ENCODE peak calls at places on chromosomes 3 and 15, in six cellular contexts. O is GM23338; W is SK-N-SH; L is A549; P is naive thymus-derived CD4-positive, alpha-beta T cell; H is ovary. C is an unnamed sample.

GRCh38 chr15:83653288-83653638 is 660 bp upstream of the ADAMTSL3 start:
- DNase-seq in O (no peak), W (no peak), L (no peak), P (no peak), H (no peak), C (no peak)

GRCh38 chr15:28913171-28913765 is 27.5 kb downstream of the APBA2 start:
- DNase-seq in O (peak; percentile 51), W (peak; percentile 58), L (peak; percentile 24), P (no peak), H (no peak), C (no peak)

GRCh38 chr3:154904328-154904727 is 175.8 kb upstream of the MME start:
- DNase-seq in O (peak; percentile 78), W (peak; percentile 26), L (no peak), P (no peak), H (no peak), C (no peak)

GRCh38 chr3:17954801-17955200 is 212.4 kb upstream of the TBC1D5 start:
- DNase-seq in O (peak; percentile 18), W (no peak), L (no peak), P (no peak), H (no peak), C (no peak)

GRCh38 chr3:128863560-128863959 is 15.9 kb upstream of the ACAD9 start:
- DNase-seq in O (peak; percentile 34), W (no peak), L (no peak), P (no peak), H (no peak), C (no peak)

GRCh38 chr3:158095302-158095997 is 10.8 kb downstream of the SHOX2 start:
- DNase-seq in O (peak; percentile 59), W (no peak), L (no peak), P (no peak), H (no peak), C (no peak)

GRCh38 chr3:53129344-53129743 is 891 bp downstream of the RFT1 start:
- DNase-seq in O (no peak), W (no peak), L (no peak), P (no peak), H (no peak), C (no peak)

GRCh38 chr3:194123735-194124134 is 12.2 kb upstream of the HES1 start:
- DNase-seq in O (no peak), W (no peak), L (no peak), P (no peak), H (no peak), C (no peak)

GRCh38 chr3:193842832-193843446 is 249.9 kb downstream of the OPA1 start:
- DNase-seq in O (no peak), W (no peak), L (no peak), P (no peak), H (no peak), C (no peak)

GRCh38 chr3:109413049-109413448 is 75.7 kb upstream of the DPPA4 start:
- DNase-seq in O (no peak), W (no peak), L (no peak), P (no peak), H (no peak), C (no peak)

GRCh38 chr3:14481018-14481645 is 59.0 kb downstream of the GRIP2 start:
- DNase-seq in O (no peak), W (no peak), L (no peak), P (no peak), H (no peak), C (no peak)

GRCh38 chr3:73774645-73775044 is 149.9 kb upstream of the PDZRN3 start:
- DNase-seq in O (no peak), W (no peak), L (no peak), P (no peak), H (no peak), C (no peak)

GRCh38 chr3:183794452-183794851 is 30.9 kb downstream of the MAP6D1 start:
- DNase-seq in O (no peak), W (no peak), L (no peak), P (no peak), H (no peak), C (no peak)

GRCh38 chr3:56792201-56792600 is 9.5 kb downstream of the ARHGEF3 start:
- DNase-seq in O (no peak), W (no peak), L (no peak), P (no peak), H (peak; percentile 54), C (no peak)

GRCh38 chr3:15081960-15082664 is 16.8 kb downstream of the RBSN start:
- DNase-seq in O (no peak), W (no peak), L (no peak), P (no peak), H (no peak), C (no peak)

GRCh38 chr3:13420817-13421755 is 964 bp upstream of the NUP210 start:
- DNase-seq in O (peak; percentile 45), W (no peak), L (no peak), P (peak; percentile 88), H (no peak), C (peak; percentile 88)

GRCh38 chr3:129278970-129279906 is 568 bp downstream of the HMCES start:
- DNase-seq in O (peak; percentile 81), W (peak; percentile 72), L (peak; percentile 22), P (peak; percentile 51), H (peak; percentile 51), C (no peak)

GRCh38 chr15:62391565-62392262 is 226.6 kb upstream of the C2CD4B start:
- DNase-seq in O (peak; percentile 63), W (peak; percentile 85), L (peak; percentile 55), P (no peak), H (peak; percentile 56), C (peak; percentile 68)

GRCh38 chr3:183548262-183548769 is 7.2 kb downstream of the KLHL6 start:
- DNase-seq in O (peak; percentile 79), W (peak; percentile 34), L (peak; percentile 46), P (no peak), H (no peak), C (peak; percentile 79)

GRCh38 chr3:180808823-180809575 is 103.5 kb upstream of the FXR1 start:
- DNase-seq in O (no peak), W (no peak), L (no peak), P (no peak), H (no peak), C (no peak)

GRCh38 chr3:32406481-32407408 is 15.1 kb downstream of the CMTM7 start:
- DNase-seq in O (no peak), W (no peak), L (no peak), P (no peak), H (no peak), C (no peak)

GRCh38 chr15:76199106-76200082 is 111.9 kb downstream of the ETFA start:
- DNase-seq in O (no peak), W (no peak), L (no peak), P (no peak), H (no peak), C (no peak)

GRCh38 chr3:125115640-125116039 is 59.8 kb upstream of the HEG1 start:
- DNase-seq in O (no peak), W (no peak), L (no peak), P (no peak), H (peak; percentile 35), C (no peak)

GRCh38 chr3:133505813-133506212 is 67.7 kb upstream of the CDV3 start:
- DNase-seq in O (no peak), W (no peak), L (no peak), P (no peak), H (no peak), C (no peak)

GRCh38 chr15:88838667-88839066 is 35.4 kb downstream of the ACAN start:
- DNase-seq in O (peak; percentile 39), W (no peak), L (no peak), P (no peak), H (no peak), C (no peak)

GRCh38 chr3:132538072-132538471 is 59.0 kb upstream of the ACKR4 start:
- DNase-seq in O (no peak), W (no peak), L (no peak), P (no peak), H (no peak), C (no peak)

GRCh38 chr15:75024102-75024636 is 779 bp downstream of the PPCDC start:
- DNase-seq in O (peak; percentile 31), W (peak; percentile 47), L (peak; percentile 68), P (no peak), H (no peak), C (no peak)

GRCh38 chr3:101026881-101027678 is 33.9 kb upstream of the ABI3BP start:
- DNase-seq in O (no peak), W (no peak), L (no peak), P (no peak), H (no peak), C (no peak)

GRCh38 chr3:39000008-39000450 is 51.7 kb downstream of the SCN11A start:
- DNase-seq in O (peak; percentile 91), W (peak; percentile 60), L (peak; percentile 60), P (peak; percentile 14), H (no peak), C (no peak)

GRCh38 chr3:119660474-119661150 is at the start of gene POPDC2:
- DNase-seq in O (no peak), W (peak; percentile 75), L (no peak), P (no peak), H (no peak), C (no peak)

GRCh38 chr3:98962189-98962930 is 60.9 kb upstream of the DCBLD2 start:
- DNase-seq in O (no peak), W (no peak), L (peak; percentile 81), P (no peak), H (no peak), C (no peak)

GRCh38 chr3:123724306-123724705 is 139.5 kb upstream of the HACD2 start:
- DNase-seq in O (peak; percentile 78), W (no peak), L (no peak), P (no peak), H (no peak), C (no peak)

GRCh38 chr3:191139771-191140170 is 59.3 kb upstream of the OSTN start:
- DNase-seq in O (no peak), W (no peak), L (no peak), P (no peak), H (no peak), C (no peak)

GRCh38 chr15:78177447-78177873 is 28.3 kb downstream of the IDH3A start:
- DNase-seq in O (peak; percentile 89), W (peak; percentile 78), L (peak; percentile 61), P (no peak), H (no peak), C (peak; percentile 70)

GRCh38 chr3:21624514-21624913 is 126.5 kb downstream of the ZNF385D start:
- DNase-seq in O (no peak), W (no peak), L (no peak), P (no peak), H (no peak), C (no peak)

GRCh38 chr3:55621026-55621422 is 133.9 kb upstream of the WNT5A start:
- DNase-seq in O (no peak), W (no peak), L (no peak), P (no peak), H (no peak), C (no peak)
- H3K27ac ChIP-seq in O (no peak overlapping the region), W (no peak overlapping the region), L (no peak overlapping the region), P (no peak overlapping the region), H (no peak overlapping the region), C (no peak overlapping the region)

GRCh38 chr3:112116777-112117186 is 16.3 kb downstream of the GCSAM start:
- DNase-seq in O (no peak), W (no peak), L (no peak), P (no peak), H (no peak), C (no peak)
- H3K27ac ChIP-seq in O (no peak overlapping the region), W (no peak overlapping the region), L (no peak overlapping the region), P (no peak overlapping the region), H (no peak overlapping the region), C (no peak overlapping the region)

GRCh38 chr3:69122398-69122797 is at the start of gene LMOD3:
- DNase-seq in O (no peak), W (no peak), L (no peak), P (no peak), H (no peak), C (no peak)
- H3K27ac ChIP-seq in O (no peak within 1 kb of the TSS), W (no peak within 1 kb of the TSS), L (no peak within 1 kb of the TSS), P (no peak within 1 kb of the TSS), H (no peak within 1 kb of the TSS), C (no peak within 1 kb of the TSS)

GRCh38 chr3:147298511-147298982 is 107.8 kb downstream of the ZIC4 start:
- DNase-seq in O (peak; percentile 57), W (no peak), L (peak; percentile 3), P (no peak), H (no peak), C (no peak)
- H3K27ac ChIP-seq in O (no peak overlapping the region), W (no peak overlapping the region), L (no peak overlapping the region), P (no peak overlapping the region), H (no peak overlapping the region), C (no peak overlapping the region)